ENCODE peak calls at places on chromosomes 4 and X, in four cellular contexts. T is GM06990, I is PC-3, X is PC-9. M is an unnamed sample.

GRCh38 chr4:169818063-169818679 is 60.4 kb upstream of the HPF1 start:
- DNase-seq in X (no peak), T (no peak), I (no peak), M (no peak)

GRCh38 chr4:139453041-139453370 is 915 bp upstream of the RAB33B start:
- DNase-seq in X (peak; percentile 52), I (peak; percentile 65), T (no peak), M (peak; percentile 75)

GRCh38 chr4:64146030-64146429 is 263.2 kb downstream of the TECRL start:
- DNase-seq in I (no peak), T (no peak), X (no peak), M (no peak)

GRCh38 chrX:15600745-15601144 is at the start of gene ACE2:
- DNase-seq in X (no peak), T (no peak), I (no peak), M (no peak)

GRCh38 chrX:130118396-130118795 is 8.1 kb upstream of the ELF4 start:
- DNase-seq in T (no peak), I (peak; percentile 77), X (peak; percentile 85), M (no peak)

GRCh38 chr4:184664445-184665210 is 15.1 kb downstream of the PRIMPOL start:
- DNase-seq in I (peak; percentile 19), X (no peak), T (no peak), M (no peak)

GRCh38 chrX:122238801-122239200 is 945.3 kb upstream of the GRIA3 start:
- DNase-seq in I (no peak), X (no peak), T (no peak), M (no peak)

GRCh38 chr4:10205223-10205622 is 88.6 kb upstream of the WDR1 start:
- DNase-seq in X (no peak), I (peak; percentile 8), T (no peak), M (no peak)

GRCh38 chr4:5712931-5713330 is 1.9 kb downstream of the EVC start:
- DNase-seq in T (no peak), I (no peak), X (no peak), M (no peak)

GRCh38 chrX:2383144-2383543 is 117.6 kb downstream of the DHRSX start:
- DNase-seq in T (no peak), I (no peak), X (no peak), M (no peak)

GRCh38 chrX:103367502-103367901 is 8.8 kb upstream of the BEX3 start:
- DNase-seq in I (no peak), T (no peak), X (no peak), M (no peak)

GRCh38 chr4:1631136-1631535 is 53.0 kb downstream of the FAM53A start:
- DNase-seq in T (no peak), X (no peak), I (no peak), M (no peak)

GRCh38 chr4:155762351-155762750 is 3.5 kb downstream of the GUCY1B1 start:
- DNase-seq in I (no peak), T (no peak), X (no peak), M (no peak)

GRCh38 chr4:4837921-4838601 is 21.4 kb upstream of the MSX1 start:
- DNase-seq in I (peak; percentile 26), X (no peak), T (no peak), M (no peak)

GRCh38 chr4:2458546-2459491 is 10.1 kb upstream of the RNF4 start:
- DNase-seq in T (no peak), X (no peak), I (no peak), M (no peak)

GRCh38 chr4:127698789-127699200 is 31.4 kb upstream of the SLC25A31 start:
- DNase-seq in I (peak; percentile 87), X (peak; percentile 99), T (peak; percentile 85), M (no peak)

GRCh38 chr4:163191999-163192398 is 25.3 kb upstream of the NAF1 start:
- DNase-seq in X (no peak), T (no peak), I (peak; percentile 8), M (no peak)

GRCh38 chr4:6071191-6071958 is 53.1 kb upstream of the C4orf50 start:
- DNase-seq in I (no peak), T (no peak), X (no peak), M (no peak)

GRCh38 chr4:5863461-5864113 is 29.3 kb downstream of the CRMP1 start:
- DNase-seq in X (peak; percentile 50), I (peak; percentile 87), T (no peak), M (no peak)

GRCh38 chr4:23920716-23921446 is 31.0 kb upstream of the PPARGC1A start:
- DNase-seq in T (no peak), I (no peak), X (no peak), M (no peak)

GRCh38 chr4:54085284-54085683 is 14.7 kb upstream of the GSX2 start:
- DNase-seq in I (peak; percentile 97), X (peak; percentile 56), T (no peak), M (no peak)

GRCh38 chr4:95209942-95210341 is 338.8 kb downstream of the UNC5C start:
- DNase-seq in X (no peak), T (no peak), I (no peak), M (no peak)

GRCh38 chr4:188941524-188942109 is 802.4 kb downstream of the TRIML1 start:
- DNase-seq in X (peak; percentile 47), I (peak; percentile 87), T (no peak), M (no peak)

GRCh38 chrX:17161991-17162390 is 213.0 kb upstream of the NHS start:
- DNase-seq in X (no peak), I (peak; percentile 48), T (no peak), M (no peak)

GRCh38 chr4:6724461-6725111 is 8.6 kb downstream of the BLOC1S4 start:
- DNase-seq in X (no peak), T (no peak), I (no peak), M (no peak)

GRCh38 chr4:14653338-14653737 is 348.9 kb upstream of the CPEB2 start:
- DNase-seq in I (no peak), X (no peak), T (no peak), M (no peak)

GRCh38 chr4:8553216-8553615 is 27.0 kb upstream of the GPR78 start:
- DNase-seq in X (no peak), I (no peak), T (no peak), M (no peak)

GRCh38 chr4:25826074-25826752 is 36.6 kb downstream of the SEL1L3 start:
- DNase-seq in I (no peak), T (no peak), X (no peak), M (peak; percentile 36)

GRCh38 chr4:79623125-79623905 is 215.3 kb upstream of the GK2 start:
- DNase-seq in I (no peak), T (no peak), X (no peak), M (no peak)

GRCh38 chr4:6221851-6222760 is 21.8 kb upstream of the JAKMIP1 start:
- DNase-seq in X (no peak), I (no peak), T (peak; percentile 72), M (no peak)

GRCh38 chr4:157231525-157231924 is 11.0 kb downstream of the GRIA2 start:
- DNase-seq in X (no peak), T (no peak), I (no peak), M (no peak)

GRCh38 chr4:125198916-125199315 is 115.8 kb upstream of the FAT4 start:
- DNase-seq in I (peak; percentile 48), X (no peak), T (no peak), M (no peak)

GRCh38 chr4:54872246-54872645 is 214.5 kb downstream of the KIT start:
- DNase-seq in I (peak; percentile 43), X (no peak), T (no peak), M (no peak)

GRCh38 chr4:75736862-75737261 is 12.5 kb downstream of the USO1 start:
- DNase-seq in X (no peak), T (no peak), I (no peak), M (no peak)

GRCh38 chr4:24753519-24753918 is 41.9 kb upstream of the SOD3 start:
- DNase-seq in I (peak; percentile 98), T (no peak), X (peak; percentile 99), M (no peak)

GRCh38 chr4:184793735-184794355 is 31.9 kb downstream of the ACSL1 start:
- DNase-seq in T (no peak), I (no peak), X (no peak), M (no peak)

GRCh38 chr4:182141046-182141445 is 102.2 kb upstream of the TENM3 start:
- DNase-seq in T (peak; percentile 7), I (no peak), X (no peak), M (no peak)
- H3K4me3 ChIP-seq in T (no peak overlapping the region), I (no peak overlapping the region), X (no peak overlapping the region), M (no peak overlapping the region)

DNA sequence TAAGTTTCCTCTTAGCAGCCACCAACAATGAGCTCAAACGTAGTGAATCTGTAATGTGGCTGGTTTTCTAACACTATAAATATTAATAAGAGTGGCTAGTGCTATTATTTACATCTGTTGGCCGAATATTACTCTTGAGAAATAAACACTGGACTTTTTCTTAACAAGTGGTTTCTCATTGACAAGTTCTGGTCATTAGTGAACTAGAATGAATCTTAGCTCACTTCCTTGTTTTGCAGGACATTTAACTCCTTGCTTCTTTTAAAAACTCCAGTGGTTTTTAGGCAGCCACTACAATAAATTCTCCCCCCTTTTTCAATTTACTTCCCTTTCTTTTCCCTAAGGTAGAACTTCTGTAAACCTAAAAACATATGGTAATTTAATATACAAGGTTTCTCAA is 177.2 kb downstream of the ARAP2 start:
- DNase-seq in T (no peak), X (no peak), I (no peak), M (no peak)
- H3K4me3 ChIP-seq in T (no peak overlapping the region), X (no peak overlapping the region), I (no peak overlapping the region), M (no peak overlapping the region)

DNA sequence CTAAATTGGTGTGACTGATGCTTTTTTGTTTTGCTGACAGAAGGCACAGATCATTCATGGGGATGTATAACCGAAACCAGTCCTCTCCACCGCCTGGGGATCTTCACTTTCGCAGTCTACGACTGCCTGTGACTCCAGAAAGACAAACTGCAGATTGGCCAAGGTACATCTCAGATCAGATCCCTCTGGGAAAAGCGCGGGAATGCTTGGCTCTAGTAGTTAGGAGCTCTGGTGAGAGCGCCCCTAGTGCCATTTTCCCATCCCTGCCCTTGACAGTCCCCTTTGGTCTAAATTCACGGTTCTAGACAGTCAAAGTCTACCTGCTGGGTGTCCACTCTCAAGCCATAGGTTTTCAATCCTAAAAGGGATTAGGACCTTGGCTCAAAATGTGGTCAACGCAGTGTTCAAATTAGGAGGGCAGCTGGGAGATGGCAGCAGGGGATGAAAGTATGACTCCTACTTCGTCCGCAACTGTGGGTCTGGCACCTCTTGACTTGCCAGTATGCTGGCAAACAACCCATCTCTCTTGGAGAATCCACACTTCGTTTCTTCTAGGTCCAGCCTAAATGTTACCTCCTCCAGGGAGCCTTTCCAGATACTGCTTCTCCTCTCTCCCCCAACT is 6.9 kb upstream of the HAND2 start:
- DNase-seq in T (no peak), X (no peak), I (peak; percentile 31), M (no peak)
- H3K4me3 ChIP-seq in T (no peak overlapping the region), X (no peak overlapping the region), I (no peak overlapping the region), M (no peak overlapping the region)

DNA sequence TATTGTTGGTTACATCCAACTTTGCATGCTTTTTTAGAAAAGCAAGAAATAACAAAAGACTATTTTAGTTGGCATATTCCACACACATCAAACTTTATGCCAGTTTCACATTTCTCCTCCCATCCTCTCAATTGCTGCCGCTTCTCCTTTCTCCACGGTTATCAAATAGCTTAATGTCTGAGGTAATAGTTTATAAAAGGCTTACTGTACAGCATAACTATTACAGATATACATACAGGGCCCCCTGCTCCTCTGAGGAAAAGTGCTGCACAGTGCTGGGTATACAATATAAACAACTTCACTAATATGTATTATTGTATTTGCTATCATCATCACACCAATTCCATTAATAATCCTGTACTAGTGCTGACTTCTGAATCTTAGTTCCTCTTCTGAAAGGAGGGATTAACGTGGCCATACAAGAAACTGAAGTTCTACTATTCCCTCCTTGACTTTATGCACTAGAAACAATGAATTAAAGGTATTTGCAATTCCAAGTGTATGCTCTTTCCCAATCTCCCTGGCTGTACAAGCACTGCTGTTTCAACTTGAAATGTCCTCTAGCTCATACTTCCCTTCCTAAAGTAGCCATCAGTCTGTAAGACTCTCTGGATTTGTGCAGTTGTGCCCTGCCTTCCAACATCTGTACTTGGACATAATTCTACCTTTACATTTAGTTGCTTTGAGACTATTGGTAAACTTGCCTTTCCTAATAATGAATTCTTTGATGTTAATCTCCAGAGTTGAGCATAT is 2.5 kb downstream of the CCNI start:
- DNase-seq in T (no peak), I (no peak), X (no peak), M (no peak)
- H3K4me3 ChIP-seq in T (peak overlapping the region; percentile 68), I (peak overlapping the region; percentile 94), X (peak overlapping the region; percentile 49), M (peak overlapping the region; percentile 71)